ENCODE peak calls at places on chromosomes 16 and 17, in ten cellular contexts. X is HCT116; T is RWPE2; A is tibial artery; J is upper lobe of right lung; F is CD8-positive, alpha-beta memory T cell; K is psoas muscle; I is cardiac muscle cell; H is breast epithelium; G is lung. L is an unnamed sample.

GRCh38 chr16:2142942-2143868 is 5.2 kb upstream of the RAB26 start:
- DNase-seq in X (no peak), T (peak; percentile 56), A (no peak), J (no peak), F (no peak), K (no peak), I (no peak), H (no peak), G (no peak), L (peak; percentile 86)

GRCh38 chr17:35006961-35007360 is 26.6 kb downstream of the LIG3 start:
- DNase-seq in X (no peak), T (no peak), A (no peak), J (no peak), F (no peak), K (no peak), I (no peak), H (no peak), G (no peak), L (no peak)

GRCh38 chr16:10309271-10309932 is 76.5 kb upstream of the ATF7IP2 start:
- DNase-seq in X (no peak), T (no peak), A (no peak), J (no peak), F (no peak), K (no peak), I (no peak), H (no peak), G (no peak), L (no peak)

GRCh38 chr16:19884611-19885455 is at the start of gene GPRC5B:
- DNase-seq in X (no peak), T (no peak), A (no peak), J (peak; percentile 67), F (peak; percentile 39), K (peak; percentile 55), I (peak; percentile 58), H (no peak), G (no peak), L (peak; percentile 63)

GRCh38 chr17:74552037-74552436 is 6.1 kb upstream of the CD300C start:
- DNase-seq in X (no peak), T (peak; percentile 83), A (no peak), J (no peak), F (no peak), K (no peak), I (no peak), H (no peak), G (no peak), L (no peak)

GRCh38 chr17:78759203-78759968 is 22.7 kb downstream of the CYTH1 start:
- DNase-seq in X (no peak), T (no peak), A (peak; percentile 51), J (peak; percentile 77), F (peak; percentile 68), K (peak; percentile 47), I (peak; percentile 95), H (peak; percentile 72), G (no peak), L (no peak)

GRCh38 chr17:73284339-73284738 is 22.7 kb upstream of the CPSF4L start:
- DNase-seq in X (no peak), T (no peak), A (no peak), J (no peak), F (no peak), K (no peak), I (no peak), H (no peak), G (no peak), L (no peak)

GRCh38 chr17:65366102-65366844 is 195.2 kb downstream of the AXIN2 start:
- DNase-seq in X (no peak), T (no peak), A (no peak), J (no peak), F (no peak), K (no peak), I (no peak), H (no peak), G (no peak), L (no peak)

GRCh38 chr17:31508310-31509094 is 117.0 kb downstream of the RAB11FIP4 start:
- DNase-seq in X (no peak), T (no peak), A (no peak), J (no peak), F (peak; percentile 58), K (no peak), I (peak; percentile 25), H (no peak), G (no peak), L (no peak)

GRCh38 chr16:67445913-67446907 is 15.3 kb downstream of the HSD11B2 start:
- DNase-seq in X (no peak), T (no peak), A (no peak), J (no peak), F (no peak), K (no peak), I (peak; percentile 80), H (no peak), G (no peak), L (no peak)

GRCh38 chr16:89330177-89330856 is 112.8 kb downstream of the ZNF778 start:
- DNase-seq in X (peak; percentile 92), T (peak; percentile 97), A (no peak), J (peak; percentile 70), F (peak; percentile 46), K (no peak), I (peak; percentile 36), H (no peak), G (no peak), L (no peak)

GRCh38 chr17:17606416-17607000 is 15.0 kb upstream of the PEMT start:
- DNase-seq in X (no peak), T (no peak), A (no peak), J (no peak), F (no peak), K (no peak), I (no peak), H (no peak), G (no peak), L (no peak)

GRCh38 chr17:1071103-1071825 is 74.3 kb downstream of the TIMM22 start:
- DNase-seq in X (no peak), T (peak; percentile 40), A (no peak), J (no peak), F (no peak), K (peak; percentile 12), I (no peak), H (no peak), G (no peak), L (no peak)

DNA sequence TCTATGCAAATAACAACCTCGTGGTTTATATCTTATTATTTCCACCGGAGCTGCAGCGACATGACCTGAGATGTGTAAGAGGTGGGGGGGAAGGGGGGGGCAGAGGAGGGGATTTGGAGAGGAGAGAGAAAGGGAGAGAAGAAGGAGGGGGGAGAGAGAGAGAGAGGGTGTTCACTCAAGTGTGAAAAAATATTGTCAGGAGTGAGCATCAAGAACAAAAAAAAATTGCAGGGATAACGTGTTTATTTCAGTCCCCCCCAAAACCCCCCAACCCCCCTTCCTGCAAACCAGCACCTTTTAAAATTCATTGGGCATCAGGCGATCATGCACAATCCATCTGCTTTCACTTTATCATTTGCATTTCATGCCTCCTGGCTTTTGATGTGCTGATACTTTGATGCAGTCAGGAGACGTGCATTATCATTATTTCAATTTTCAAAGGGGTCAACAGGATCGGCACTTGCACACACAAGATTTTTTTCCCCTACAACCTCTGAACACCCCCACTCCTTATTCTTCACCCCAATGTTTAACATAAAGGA is 197.9 kb downstream of the AATF start:
- DNase-seq in X (no peak), T (no peak), A (no peak), J (no peak), F (no peak), K (no peak), I (no peak), H (no peak), G (no peak), L (no peak)
- H3K27ac ChIP-seq in X (no peak overlapping the region), T (no peak overlapping the region), A (no peak overlapping the region), J (no peak overlapping the region), F (no peak overlapping the region), K (no peak overlapping the region), I (no peak overlapping the region), H (no peak overlapping the region), G (no peak overlapping the region), L (peak overlapping the region; percentile 60)

DNA sequence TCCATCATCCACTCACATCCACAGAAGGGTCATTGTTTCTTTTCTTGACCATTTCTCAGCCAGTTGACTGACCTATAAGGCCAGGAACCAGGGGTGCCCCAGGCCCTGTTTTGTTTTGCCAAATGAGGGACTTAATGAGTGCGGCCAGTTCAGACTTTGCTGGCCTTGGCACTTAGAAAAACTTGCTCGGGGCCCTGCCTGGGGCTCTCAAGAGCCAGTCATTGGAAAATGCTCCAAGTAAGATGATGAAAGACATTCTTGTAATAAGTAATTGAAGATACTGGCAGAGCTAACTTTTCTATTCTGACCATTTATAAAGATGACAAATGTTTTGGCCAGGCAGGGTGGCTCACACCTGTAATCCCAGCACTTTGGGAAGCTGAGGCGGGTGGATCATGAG is 29.0 kb upstream of the CLEC18B start:
- DNase-seq in X (no peak), T (no peak), A (no peak), J (no peak), F (no peak), K (no peak), I (peak; percentile 18), H (no peak), G (no peak), L (no peak)
- H3K27ac ChIP-seq in X (peak overlapping the region; percentile 74), T (peak overlapping the region; percentile 99), A (peak overlapping the region; percentile 56), J (peak overlapping the region; percentile 75), F (no peak overlapping the region), K (peak overlapping the region; percentile 64), I (no peak overlapping the region), H (peak overlapping the region; percentile 91), G (peak overlapping the region; percentile 72), L (no peak overlapping the region)

DNA sequence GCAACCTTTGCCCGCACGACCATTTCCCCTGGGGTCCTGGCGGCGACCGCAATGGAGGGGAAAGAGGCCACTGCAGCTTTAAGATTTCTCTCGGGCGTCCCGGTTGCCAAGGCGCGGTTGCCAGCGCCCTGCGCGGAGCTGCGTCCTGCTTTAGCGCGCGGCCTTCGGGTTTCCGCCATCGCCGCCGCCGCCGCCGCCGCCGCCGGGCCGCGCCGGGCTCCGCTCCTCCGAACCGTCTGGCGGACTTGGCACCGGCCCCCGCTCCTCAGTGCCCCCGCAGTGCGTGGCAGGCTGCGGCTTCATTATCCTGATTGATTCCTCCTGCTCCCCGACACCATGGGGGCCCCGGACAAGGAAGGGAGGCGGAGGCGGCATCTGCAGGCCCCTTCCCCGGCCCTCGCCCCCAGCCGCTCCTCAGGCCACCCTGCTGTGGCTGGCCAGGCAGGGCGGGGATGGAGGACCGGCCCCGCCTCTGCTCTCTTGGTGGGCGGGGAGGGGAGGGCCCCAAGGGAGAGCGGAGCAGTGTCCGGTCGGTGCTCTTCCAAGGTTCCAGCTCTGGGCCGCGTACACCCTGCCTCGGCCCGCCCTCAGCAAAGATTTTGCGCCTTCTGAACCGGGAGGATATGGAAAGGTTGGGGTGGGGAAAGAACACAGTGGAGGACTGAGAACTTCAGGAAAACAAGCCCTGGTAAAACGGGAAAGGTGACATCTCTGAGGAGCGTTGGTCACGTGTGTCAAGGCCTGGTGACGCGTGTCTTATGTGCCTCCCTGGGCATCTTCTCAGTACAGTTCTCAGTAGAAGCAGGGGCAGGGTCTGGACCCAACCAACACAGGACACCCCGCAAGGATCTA is 34.0 kb downstream of the NEUROD2 start:
- DNase-seq in X (peak; percentile 27), T (no peak), A (peak; percentile 52), J (peak; percentile 85), F (no peak), K (peak; percentile 76), I (peak; percentile 81), H (peak; percentile 66), G (peak; percentile 67), L (no peak)
- H3K27ac ChIP-seq in X (peak overlapping the region; percentile 66), T (peak overlapping the region; percentile 33), A (peak overlapping the region; percentile 77), J (peak overlapping the region; percentile 31), F (no peak overlapping the region), K (peak overlapping the region; percentile 77), I (no peak overlapping the region), H (peak overlapping the region; percentile 93), G (peak overlapping the region; percentile 87), L (peak overlapping the region; percentile 82)

DNA sequence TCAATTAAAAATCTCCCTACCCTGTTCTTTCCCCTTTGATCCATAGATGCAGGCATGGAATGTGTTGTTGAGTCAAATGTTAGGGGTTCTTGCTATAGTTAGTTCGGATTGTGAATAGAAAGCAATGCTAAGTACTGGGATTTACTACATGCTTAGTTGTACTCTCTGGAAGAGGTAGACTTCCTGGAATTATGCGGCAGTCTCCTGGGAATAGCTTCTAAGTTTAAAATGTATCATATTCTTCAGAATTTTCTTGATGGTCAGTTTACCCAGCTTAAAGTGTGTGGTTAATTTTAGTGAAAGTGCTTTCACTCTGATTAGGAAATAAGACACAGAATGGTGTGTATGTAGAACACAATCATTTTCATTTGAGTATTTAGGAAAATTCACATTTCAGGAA is 3.5 kb downstream of the CLTC start:
- DNase-seq in X (no peak), T (no peak), A (no peak), J (no peak), F (no peak), K (no peak), I (no peak), H (no peak), G (no peak), L (no peak)
- H3K27ac ChIP-seq in X (no peak overlapping the region), T (no peak overlapping the region), A (no peak overlapping the region), J (no peak overlapping the region), F (peak overlapping the region; percentile 25), K (peak overlapping the region; percentile 98), I (peak overlapping the region; percentile 99), H (no peak overlapping the region), G (no peak overlapping the region), L (no peak overlapping the region)

L was measured in caudate nucleus.